ENCODE peak calls at places on chromosomes 6 and 20, in five cellular contexts. O is nucleus accumbens; D is Caki2; Q is CD4-positive, alpha-beta T cell; T is astrocyte of the cerebellum. Y is an unnamed sample.

GRCh38 chr6:107822154-107823046 is 1.7 kb downstream of the SCML4 start:
- DNase-seq in D (no peak), T (no peak), O (no peak), Q (peak; percentile 62), Y (peak; percentile 18)

GRCh38 chr20:35312348-35312747 is 20.1 kb upstream of the FAM83C start:
- DNase-seq in D (peak; percentile 81), T (peak; percentile 91), Q (no peak), O (no peak), Y (peak; percentile 93)

GRCh38 chr20:33689973-33690372 is 3.8 kb upstream of the E2F1 start:
- DNase-seq in Q (peak; percentile 44), D (peak; percentile 8), T (no peak), O (peak; percentile 41), Y (peak; percentile 44)

GRCh38 chr20:24698189-24698588 is 228.8 kb downstream of the SYNDIG1 start:
- DNase-seq in O (no peak), T (no peak), D (no peak), Q (no peak), Y (no peak)

GRCh38 chr6:33443619-33444504 is 10.5 kb upstream of the ZBTB9 start:
- DNase-seq in Q (no peak), D (no peak), O (no peak), T (no peak), Y (no peak)

GRCh38 chr6:39114395-39114706 is 635 bp downstream of the SAYSD1 start:
- DNase-seq in O (no peak), Q (no peak), D (no peak), T (no peak), Y (no peak)

GRCh38 chr6:41489284-41489851 is 56.8 kb upstream of the FOXP4 start:
- DNase-seq in T (no peak), Q (no peak), O (no peak), D (no peak), Y (no peak)

GRCh38 chr6:34536251-34536958 is 19.7 kb downstream of the SPDEF start:
- DNase-seq in O (no peak), Q (no peak), T (no peak), D (no peak), Y (no peak)

GRCh38 chr20:58117944-58118343 is 110.5 kb downstream of the ANKRD60 start:
- DNase-seq in D (no peak), Q (no peak), O (no peak), T (no peak), Y (no peak)

GRCh38 chr6:151916680-151917164 is 109.2 kb downstream of the ESR1 start:
- DNase-seq in Q (no peak), T (peak; percentile 16), D (no peak), O (no peak), Y (no peak)

GRCh38 chr20:59095140-59095539 is 52.6 kb upstream of the PRELID3B start:
- DNase-seq in T (no peak), Q (no peak), D (no peak), O (no peak), Y (no peak)

GRCh38 chr6:42200035-42200434 is 5.3 kb upstream of the GUCA1B start:
- DNase-seq in D (peak; percentile 75), Q (no peak), T (peak; percentile 70), O (no peak), Y (peak; percentile 73)

GRCh38 chr20:47303736-47304135 is 52.8 kb downstream of the ZMYND8 start:
- DNase-seq in D (no peak), T (no peak), O (no peak), Q (no peak), Y (no peak)

GRCh38 chr6:23316131-23316530 is 746.8 kb downstream of the HDGFL1 start:
- DNase-seq in O (no peak), Q (no peak), D (no peak), T (no peak), Y (no peak)

GRCh38 chr20:46111028-46111835 is 6.9 kb upstream of the CD40 start:
- DNase-seq in D (no peak), O (no peak), Q (no peak), T (no peak), Y (no peak)

GRCh38 chr6:105235155-105235554 is 55.3 kb upstream of the POPDC3 start:
- DNase-seq in T (no peak), Q (no peak), O (no peak), D (no peak), Y (no peak)

GRCh38 chr6:35925961-35926360 is 5.1 kb upstream of the SRPK1 start:
- DNase-seq in Q (no peak), T (no peak), O (no peak), D (no peak), Y (no peak)

GRCh38 chr20:4512891-4513550 is 208.7 kb upstream of the PRND start:
- DNase-seq in T (peak; percentile 91), Q (no peak), O (peak; percentile 5), D (peak; percentile 87), Y (peak; percentile 87)

GRCh38 chr6:7765575-7766325 is 39.9 kb downstream of the BMP6 start:
- DNase-seq in Q (no peak), D (no peak), T (no peak), O (no peak), Y (no peak)

GRCh38 chr20:63567132-63567381 is 7.0 kb downstream of the HELZ2 start:
- DNase-seq in O (no peak), Q (no peak), T (no peak), D (no peak), Y (no peak)

GRCh38 chr6:100153656-100154055 is 159.6 kb upstream of the MCHR2 start:
- DNase-seq in T (no peak), Q (no peak), D (no peak), O (no peak), Y (no peak)

GRCh38 chr6:97053643-97054411 is 129.3 kb downstream of the KLHL32 start:
- DNase-seq in O (no peak), Q (no peak), T (peak; percentile 15), D (peak; percentile 4), Y (peak; percentile 24)

GRCh38 chr20:884983-885952 is 30.9 kb downstream of the ANGPT4 start:
- DNase-seq in Q (no peak), T (no peak), O (peak; percentile 26), D (no peak), Y (peak; percentile 61)

GRCh38 chr6:18503588-18504231 is 116.6 kb downstream of the RNF144B start:
- DNase-seq in Q (peak; percentile 17), D (peak; percentile 90), O (peak; percentile 42), T (peak; percentile 80), Y (peak; percentile 78)

GRCh38 chr20:36490191-36490590 is 51.1 kb upstream of the MYL9 start:
- DNase-seq in D (no peak), T (no peak), Q (no peak), O (peak; percentile 66), Y (no peak)

GRCh38 chr20:32528291-32528891 is 56.7 kb downstream of the NOL4L start:
- DNase-seq in O (no peak), T (no peak), D (no peak), Q (no peak), Y (no peak)

GRCh38 chr6:149510793-149511512 is 26.1 kb upstream of the ZC3H12D start:
- DNase-seq in T (no peak), O (no peak), Q (no peak), D (no peak), Y (no peak)

GRCh38 chr6:29764422-29765196 is 41.4 kb downstream of the HLA-F start:
- DNase-seq in O (no peak), Q (no peak), T (no peak), D (no peak), Y (no peak)

GRCh38 chr20:35618372-35619131 is 2.9 kb downstream of the SPAG4 start:
- DNase-seq in D (peak; percentile 40), Q (no peak), O (no peak), T (no peak), Y (peak; percentile 44)

GRCh38 chr20:5077761-5078387 is 41.9 kb downstream of the PCNA start:
- DNase-seq in Q (no peak), D (no peak), O (no peak), T (no peak), Y (no peak)

GRCh38 chr20:24359306-24359705 is 110.1 kb upstream of the SYNDIG1 start:
- DNase-seq in D (no peak), O (no peak), Q (no peak), T (no peak), Y (no peak)

GRCh38 chr20:8662433-8662954 is 406.4 kb upstream of the PLCB4 start:
- DNase-seq in D (no peak), T (no peak), Q (no peak), O (no peak), Y (no peak)

GRCh38 chr6:101268541-101268940 is 125.0 kb upstream of the GRIK2 start:
- DNase-seq in Q (no peak), O (no peak), T (no peak), D (no peak), Y (no peak)

Y was measured in ACHN.